ENCODE peak calls at places on chromosomes 16 and 17, in five cellular contexts. M, J, F, A and O are unnamed samples.

GRCh38 chr16:75660726-75661302 is 13.2 kb downstream of the TERF2IP start:
- DNase-seq in M (no peak), J (no peak), F (no peak), A (no peak), O (no peak)

GRCh38 chr16:49557070-49557446 is 183.5 kb downstream of the C16orf78 start:
- DNase-seq in M (no peak), J (no peak), F (no peak), A (no peak), O (no peak)

GRCh38 chr16:54266363-54266955 is 20.1 kb downstream of the IRX3 start:
- DNase-seq in M (peak; percentile 86), J (no peak), F (no peak), A (no peak), O (no peak)

GRCh38 chr17:80645706-80646325 is 101.2 kb downstream of the RPTOR start:
- DNase-seq in M (no peak), J (no peak), F (no peak), A (no peak), O (no peak)

GRCh38 chr16:49528035-49528434 is 154.4 kb downstream of the C16orf78 start:
- DNase-seq in M (no peak), J (no peak), F (no peak), A (no peak), O (no peak)

GRCh38 chr17:8732406-8733065 is 12.1 kb downstream of the CCDC42 start:
- DNase-seq in M (no peak), J (no peak), F (no peak), A (no peak), O (no peak)

GRCh38 chr17:13597723-13598347 is 3.9 kb downstream of the HS3ST3A1 start:
- DNase-seq in M (peak; percentile 74), J (no peak), F (peak; percentile 77), A (peak; percentile 58), O (peak; percentile 14)

GRCh38 chr16:86432691-86433090 is 77.6 kb upstream of the FOXF1 start:
- DNase-seq in M (no peak), J (no peak), F (no peak), A (no peak), O (no peak)

GRCh38 chr17:7435676-7436555 is 681 bp downstream of the TMEM102 start:
- DNase-seq in M (peak; percentile 84), J (no peak), F (peak; percentile 86), A (no peak), O (peak; percentile 41)

GRCh38 chr16:69143116-69143515 is 10.7 kb downstream of the UTP4 start:
- DNase-seq in M (peak; percentile 45), J (no peak), F (no peak), A (no peak), O (no peak)

GRCh38 chr16:16096161-16096857 is 127.0 kb downstream of the ABCC6 start:
- DNase-seq in M (no peak), J (peak; percentile 49), F (no peak), A (no peak), O (no peak)

GRCh38 chr16:56576585-56577299 is 11.9 kb downstream of the MT4 start:
- DNase-seq in M (peak; percentile 82), J (peak; percentile 6), F (peak; percentile 95), A (peak; percentile 87), O (peak; percentile 60)

GRCh38 chr16:191783-192294 is 11.6 kb downstream of the HBQ1 start:
- DNase-seq in M (no peak), J (no peak), F (no peak), A (no peak), O (no peak)

GRCh38 chr16:51449441-51449840 is 298.4 kb upstream of the SALL1 start:
- DNase-seq in M (no peak), J (no peak), F (no peak), A (no peak), O (no peak)

GRCh38 chr16:1167276-1168107 is 14.6 kb downstream of the CACNA1H start:
- DNase-seq in M (no peak), J (no peak), F (no peak), A (no peak), O (no peak)

GRCh38 chr17:20116683-20117309 is 107.6 kb downstream of the SPECC1 start:
- DNase-seq in M (peak; percentile 66), J (no peak), F (peak; percentile 77), A (peak; percentile 60), O (peak; percentile 30)

GRCh38 chr17:68301438-68301959 is 10.2 kb downstream of the ARSG start:
- DNase-seq in M (no peak), J (no peak), F (no peak), A (no peak), O (no peak)

GRCh38 chr16:83305092-83305491 is 502.7 kb upstream of the HSBP1 start:
- DNase-seq in M (no peak), J (no peak), F (no peak), A (no peak), O (no peak)

GRCh38 chr16:81511371-81511770 is 66.8 kb downstream of the CMIP start:
- DNase-seq in M (no peak), J (no peak), F (no peak), A (no peak), O (no peak)

GRCh38 chr17:16214190-16215001 is 938 bp downstream of the NCOR1 start:
- DNase-seq in M (no peak), J (no peak), F (no peak), A (no peak), O (no peak)

GRCh38 chr17:78341559-78342437 is 18.1 kb downstream of the SOCS3 start:
- DNase-seq in M (no peak), J (no peak), F (peak; percentile 72), A (no peak), O (no peak)

GRCh38 chr16:50303041-50303604 is 36.8 kb downstream of the ADCY7 start:
- DNase-seq in M (peak; percentile 82), J (no peak), F (peak; percentile 49), A (no peak), O (no peak)

GRCh38 chr17:21263351-21263750 is 10.1 kb upstream of the NATD1 start:
- DNase-seq in M (no peak), J (no peak), F (no peak), A (no peak), O (no peak)

GRCh38 chr16:1427473-1428461 is 3.1 kb upstream of the PERCC1 start:
- DNase-seq in M (no peak), J (no peak), F (no peak), A (no peak), O (no peak)

GRCh38 chr16:66168777-66169176 is 197.7 kb upstream of the CDH5 start:
- DNase-seq in M (no peak), J (no peak), F (no peak), A (no peak), O (no peak)

GRCh38 chr17:2347805-2348685 is 10.7 kb downstream of the SGSM2 start:
- DNase-seq in M (no peak), J (no peak), F (peak; percentile 31), A (no peak), O (no peak)

GRCh38 chr17:73068322-73069153 is 23.9 kb downstream of the SLC39A11 start:
- DNase-seq in M (no peak), J (no peak), F (no peak), A (no peak), O (no peak)

GRCh38 chr16:35295856-35296255 is 1836.4 kb downstream of the TP53TG3F start:
- DNase-seq in M (no peak), J (no peak), F (no peak), A (no peak), O (no peak)

GRCh38 chr16:22395960-22396359 is 21.5 kb upstream of the CDR2 start:
- DNase-seq in M (no peak), J (no peak), F (no peak), A (no peak), O (no peak)

GRCh38 chr16:28063047-28063521 is 430 bp downstream of the GSG1L start:
- DNase-seq in M (peak; percentile 50), J (no peak), F (no peak), A (no peak), O (no peak)

GRCh38 chr16:58128721-58129096 is 472 bp downstream of the CFAP20 start:
- DNase-seq in M (peak; percentile 71), J (no peak), F (no peak), A (peak; percentile 26), O (no peak)

GRCh38 chr17:34146440-34147043 is 108.5 kb upstream of the CCL2 start:
- DNase-seq in M (peak; percentile 49), J (no peak), F (peak; percentile 79), A (peak; percentile 8), O (peak; percentile 37)

GRCh38 chr16:79175286-79176057 is 425.1 kb downstream of the MAF start:
- DNase-seq in M (no peak), J (no peak), F (no peak), A (no peak), O (no peak)

GRCh38 chr17:57313276-57313835 is 57.0 kb downstream of the MSI2 start:
- DNase-seq in M (no peak), J (no peak), F (no peak), A (no peak), O (no peak)

GRCh38 chr16:30065943-30066881 is 652 bp downstream of the ALDOA start:
- DNase-seq in M (peak; percentile 77), J (no peak), F (no peak), A (no peak), O (no peak)

GRCh38 chr17:57234252-57235092 is 21.9 kb upstream of the MSI2 start:
- DNase-seq in M (no peak), J (no peak), F (no peak), A (no peak), O (no peak)

GRCh38 chr17:20282526-20283308 is 184.6 kb downstream of the LGALS9B start:
- DNase-seq in M (no peak), J (no peak), F (no peak), A (no peak), O (no peak)